ENCODE peak calls at places on chromosomes 13 and 19, in seven cellular contexts. V is A549, L is AG09309, O is GDM1, A is transverse colon, J is germinal center, S is iris pigment epithelial cell. G is an unnamed sample.

GRCh38 chr19:57434386-57435061 is 601 bp upstream of the ZNF749 start:
- DNase-seq in L (no peak), S (peak), V (no peak), A (no peak), O (no peak), J (no peak), G (no peak)

GRCh38 chr13:49400755-49401659 is 42.9 kb downstream of the CAB39L start:
- DNase-seq in O (no peak), S (peak), V (no peak), L (no peak), A (peak), J (peak), G (peak)

GRCh38 chr19:4589579-4590410 is 30.3 kb upstream of the SEMA6B start:
- DNase-seq in A (no peak), J (peak), O (no peak), V (no peak), S (no peak), L (no peak), G (no peak)

GRCh38 chr13:99045396-99045795 is 67.5 kb upstream of the DOCK9 start:
- DNase-seq in L (no peak), O (no peak), V (no peak), J (no peak), A (no peak), S (peak), G (no peak)

GRCh38 chr13:61838568-61838967 is 422.9 kb upstream of the PCDH20 start:
- DNase-seq in J (no peak), O (no peak), S (no peak), L (no peak), A (no peak), V (no peak), G (no peak)

GRCh38 chr13:48004201-48004600 is 3.1 kb upstream of the SUCLA2 start:
- DNase-seq in O (no peak), L (no peak), V (no peak), S (no peak), J (no peak), A (no peak), G (no peak)

GRCh38 chr13:30224732-30225131 is 82.6 kb downstream of the KATNAL1 start:
- DNase-seq in L (peak), V (peak), J (no peak), S (peak), O (no peak), A (no peak), G (no peak)

GRCh38 chr19:47284324-47284899 is 9.7 kb downstream of the INAFM1 start:
- DNase-seq in V (peak), J (peak), S (peak), O (peak), A (no peak), L (no peak), G (no peak)

GRCh38 chr19:7502552-7502951 is 13.4 kb upstream of the ZNF358 start:
- DNase-seq in J (no peak), L (no peak), S (no peak), O (no peak), A (no peak), V (no peak), G (no peak)

GRCh38 chr13:98222816-98223215 is 45.7 kb upstream of the RNF113B start:
- DNase-seq in O (no peak), J (no peak), L (no peak), A (no peak), S (no peak), V (no peak), G (no peak)

GRCh38 chr13:111177803-111178389 is 62.8 kb downstream of the ARHGEF7 start:
- DNase-seq in O (no peak), L (no peak), J (no peak), V (no peak), A (no peak), S (peak), G (no peak)

GRCh38 chr19:7010722-7011593 is 10.3 kb downstream of the MBD3L2B start:
- DNase-seq in O (no peak), A (no peak), S (no peak), J (no peak), L (no peak), V (no peak), G (no peak)

GRCh38 chr13:113855931-113856715 is 7.8 kb downstream of the GAS6 start:
- DNase-seq in A (no peak), V (no peak), J (no peak), S (no peak), O (no peak), L (no peak), G (no peak)

GRCh38 chr13:46478641-46479040 is 74.3 kb upstream of the LRCH1 start:
- DNase-seq in V (no peak), L (no peak), J (no peak), A (no peak), S (no peak), O (no peak), G (no peak)

GRCh38 chr19:1079566-1080111 is 12.7 kb downstream of the ARHGAP45 start:
- DNase-seq in J (no peak), A (peak), O (no peak), L (no peak), V (no peak), S (no peak), G (no peak)

GRCh38 chr19:30662211-30662861 is 290.2 kb downstream of the ZNF536 start:
- DNase-seq in L (no peak), A (no peak), S (peak), V (no peak), J (no peak), O (no peak), G (no peak)

GRCh38 chr19:57103573-57104277 is 16.1 kb upstream of the USP29 start:
- DNase-seq in J (peak), S (peak), L (peak), A (peak), O (peak), V (peak), G (peak)

GRCh38 chr19:49875801-49876421 is 1.2 kb downstream of the AKT1S1 start:
- DNase-seq in J (peak), O (peak), A (peak), L (no peak), S (peak), V (peak), G (peak)

GRCh38 chr19:51722492-51722891 is 1.3 kb downstream of the HAS1 start:
- DNase-seq in J (no peak), A (no peak), S (no peak), V (no peak), O (no peak), L (no peak), G (no peak)

GRCh38 chr19:42176649-42176989 is 40.9 kb downstream of the DEDD2 start:
- DNase-seq in L (no peak), V (peak), O (no peak), A (no peak), J (no peak), S (no peak), G (no peak)

GRCh38 chr19:3405261-3405653 is 38.9 kb downstream of the NFIC start:
- DNase-seq in O (no peak), S (no peak), L (no peak), A (no peak), V (no peak), J (no peak), G (no peak)

GRCh38 chr19:15213715-15214381 is 13.1 kb upstream of the NOTCH3 start:
- DNase-seq in V (no peak), L (no peak), J (no peak), O (no peak), S (no peak), A (no peak), G (no peak)

GRCh38 chr13:26017932-26018690 is 33.7 kb downstream of the SHISA2 start:
- DNase-seq in S (no peak), V (no peak), L (no peak), A (no peak), O (no peak), J (no peak), G (no peak)

GRCh38 chr19:4800591-4801081 is 9.1 kb downstream of the FEM1A start:
- DNase-seq in A (no peak), O (no peak), L (no peak), V (no peak), S (no peak), J (no peak), G (no peak)

GRCh38 chr19:3161453-3161852 is 17.1 kb upstream of the S1PR4 start:
- DNase-seq in S (peak), O (no peak), J (no peak), L (no peak), V (peak), A (no peak), G (no peak)

GRCh38 chr19:17074628-17075034 is 621 bp downstream of the HAUS8 start:
- DNase-seq in S (no peak), A (no peak), O (no peak), J (peak), V (no peak), L (no peak), G (no peak)

GRCh38 chr19:13817615-13818371 is 22.6 kb downstream of the ZSWIM4 start:
- DNase-seq in A (peak), V (no peak), J (peak), S (no peak), O (no peak), L (no peak), G (no peak)

GRCh38 chr19:17576758-17577532 is 21.5 kb downstream of the COLGALT1 start:
- DNase-seq in J (peak), V (peak), L (no peak), A (peak), S (peak), O (peak), G (no peak)

GRCh38 chr19:57280913-57281425 is 684 bp downstream of the ZNF460 start:
- DNase-seq in A (no peak), V (peak), S (no peak), L (no peak), J (peak), O (no peak), G (no peak)

GRCh38 chr13:111973186-111974064 is 93.5 kb upstream of the SOX1 start:
- DNase-seq in J (no peak), S (no peak), L (no peak), A (no peak), V (no peak), O (no peak), G (no peak)

GRCh38 chr13:38086013-38086412 is 216.4 kb upstream of the TRPC4 start:
- DNase-seq in J (no peak), S (no peak), L (no peak), A (no peak), O (no peak), V (no peak), G (no peak)

GRCh38 chr13:112720814-112721197 is 31.0 kb downstream of the ATP11A start:
- DNase-seq in A (no peak), S (no peak), L (no peak), J (no peak), O (no peak), V (no peak), G (no peak)

GRCh38 chr19:34228347-34228746 is 26.0 kb upstream of the GARRE1 start:
- DNase-seq in A (no peak), O (no peak), L (no peak), V (no peak), J (no peak), S (no peak), G (no peak)

GRCh38 chr13:42883771-42884170 is 102.4 kb downstream of the FAM216B start:
- DNase-seq in L (no peak), J (no peak), O (peak), V (no peak), A (peak), S (peak), G (no peak)

GRCh38 chr13:34640179-34640929 is 301.7 kb upstream of the NBEA start:
- DNase-seq in A (no peak), S (no peak), V (no peak), L (no peak), O (no peak), J (no peak), G (no peak)

GRCh38 chr13:50592412-50593145 is 250.9 kb downstream of the DLEU7 start:
- DNase-seq in S (peak), V (no peak), O (no peak), J (no peak), L (peak), A (no peak), G (no peak)

GRCh38 chr19:3098141-3098514 is 4.0 kb downstream of the GNA11 start:
- DNase-seq in A (no peak), V (no peak), J (no peak), O (no peak), S (no peak), L (no peak), G (no peak)

GRCh38 chr13:39217471-39217870 is 179.2 kb downstream of the NHLRC3 start:
- DNase-seq in L (no peak), S (no peak), J (no peak), V (no peak), A (no peak), O (no peak), G (no peak)

GRCh38 chr19:17787274-17787913 is 7.5 kb upstream of the B3GNT3 start:
- DNase-seq in L (no peak), S (no peak), O (no peak), J (no peak), A (no peak), V (no peak), G (no peak)

G was measured in sigmoid colon.